ENCODE peak calls at places on chromosomes 5 and 9, in seven cellular contexts. One of them, this sample, is unnamed.

GRCh38 chr5:99453181-99453580 is 524.4 kb upstream of the CHD1 start:
- DNase-seq in progenitor cell of endocrine pancreas: no peak
- DNase-seq in HepG2: no peak
- DNase-seq in right atrium auricular region: no peak
- DNase-seq in activated CD8-positive, alpha-beta T cell treated with anti-CD3 and anti-CD28 coated beads for 36 hours: no peak
- DNase-seq in endothelial cell: no peak
- DNase-seq in right lobe of liver: no peak
- DNase-seq in this sample: no peak

GRCh38 chr9:25935188-25935587 is 256.9 kb upstream of the TUSC1 start:
- DNase-seq in progenitor cell of endocrine pancreas: no peak
- DNase-seq in HepG2: no peak
- DNase-seq in right atrium auricular region: no peak
- DNase-seq in activated CD8-positive, alpha-beta T cell treated with anti-CD3 and anti-CD28 coated beads for 36 hours: no peak
- DNase-seq in endothelial cell: no peak
- DNase-seq in right lobe of liver: no peak
- DNase-seq in this sample: no peak

GRCh38 chr9:136283291-136284235 is 20.3 kb downstream of the CCDC187 start:
- DNase-seq in progenitor cell of endocrine pancreas: peak
- DNase-seq in HepG2: peak
- DNase-seq in right atrium auricular region: peak
- DNase-seq in activated CD8-positive, alpha-beta T cell treated with anti-CD3 and anti-CD28 coated beads for 36 hours: peak
- DNase-seq in endothelial cell: peak
- DNase-seq in right lobe of liver: peak
- DNase-seq in this sample: peak

GRCh38 chr9:4850611-4851010 is 57.9 kb downstream of the RCL1 start:
- DNase-seq in progenitor cell of endocrine pancreas: no peak
- DNase-seq in HepG2: no peak
- DNase-seq in right atrium auricular region: no peak
- DNase-seq in activated CD8-positive, alpha-beta T cell treated with anti-CD3 and anti-CD28 coated beads for 36 hours: no peak
- DNase-seq in endothelial cell: no peak
- DNase-seq in right lobe of liver: no peak
- DNase-seq in this sample: no peak

GRCh38 chr5:134647750-134648424 is 698 bp upstream of the SEC24A start:
- DNase-seq in progenitor cell of endocrine pancreas: no peak
- DNase-seq in HepG2: peak
- DNase-seq in right atrium auricular region: no peak
- DNase-seq in activated CD8-positive, alpha-beta T cell treated with anti-CD3 and anti-CD28 coated beads for 36 hours: peak
- DNase-seq in endothelial cell: no peak
- DNase-seq in right lobe of liver: peak
- DNase-seq in this sample: no peak

GRCh38 chr5:171600736-171601265 is 181.4 kb downstream of the FGF18 start:
- DNase-seq in progenitor cell of endocrine pancreas: no peak
- DNase-seq in HepG2: no peak
- DNase-seq in right atrium auricular region: peak
- DNase-seq in activated CD8-positive, alpha-beta T cell treated with anti-CD3 and anti-CD28 coated beads for 36 hours: peak
- DNase-seq in endothelial cell: no peak
- DNase-seq in right lobe of liver: peak
- DNase-seq in this sample: no peak

GRCh38 chr9:95874303-95874988 is 1.0 kb upstream of the ERCC6L2 start:
- DNase-seq in progenitor cell of endocrine pancreas: no peak
- DNase-seq in HepG2: peak
- DNase-seq in right atrium auricular region: no peak
- DNase-seq in activated CD8-positive, alpha-beta T cell treated with anti-CD3 and anti-CD28 coated beads for 36 hours: no peak
- DNase-seq in endothelial cell: no peak
- DNase-seq in right lobe of liver: no peak
- DNase-seq in this sample: no peak

GRCh38 chr9:123255718-123256117 is 12.7 kb downstream of the STRBP start:
- DNase-seq in progenitor cell of endocrine pancreas: no peak
- DNase-seq in HepG2: no peak
- DNase-seq in right atrium auricular region: no peak
- DNase-seq in activated CD8-positive, alpha-beta T cell treated with anti-CD3 and anti-CD28 coated beads for 36 hours: no peak
- DNase-seq in endothelial cell: no peak
- DNase-seq in right lobe of liver: no peak
- DNase-seq in this sample: no peak

GRCh38 chr5:160629007-160629402 is 207.3 kb downstream of the PTTG1 start:
- DNase-seq in progenitor cell of endocrine pancreas: no peak
- DNase-seq in HepG2: no peak
- DNase-seq in right atrium auricular region: no peak
- DNase-seq in activated CD8-positive, alpha-beta T cell treated with anti-CD3 and anti-CD28 coated beads for 36 hours: no peak
- DNase-seq in endothelial cell: no peak
- DNase-seq in right lobe of liver: no peak
- DNase-seq in this sample: no peak

GRCh38 chr5:123786411-123786810 is 274.4 kb downstream of the CSNK1G3 start:
- DNase-seq in progenitor cell of endocrine pancreas: no peak
- DNase-seq in HepG2: no peak
- DNase-seq in right atrium auricular region: no peak
- DNase-seq in activated CD8-positive, alpha-beta T cell treated with anti-CD3 and anti-CD28 coated beads for 36 hours: no peak
- DNase-seq in endothelial cell: no peak
- DNase-seq in right lobe of liver: no peak
- DNase-seq in this sample: no peak

GRCh38 chr5:127351418-127351817 is 60.8 kb downstream of the MEGF10 start:
- DNase-seq in progenitor cell of endocrine pancreas: no peak
- DNase-seq in HepG2: no peak
- DNase-seq in right atrium auricular region: no peak
- DNase-seq in activated CD8-positive, alpha-beta T cell treated with anti-CD3 and anti-CD28 coated beads for 36 hours: no peak
- DNase-seq in endothelial cell: no peak
- DNase-seq in right lobe of liver: no peak
- DNase-seq in this sample: no peak

GRCh38 chr9:37105169-37105750 is 15.1 kb upstream of the ZCCHC7 start:
- DNase-seq in progenitor cell of endocrine pancreas: no peak
- DNase-seq in HepG2: no peak
- DNase-seq in right atrium auricular region: no peak
- DNase-seq in activated CD8-positive, alpha-beta T cell treated with anti-CD3 and anti-CD28 coated beads for 36 hours: no peak
- DNase-seq in endothelial cell: no peak
- DNase-seq in right lobe of liver: no peak
- DNase-seq in this sample: no peak

GRCh38 chr5:109223521-109223920 is 186.3 kb downstream of the PJA2 start:
- DNase-seq in progenitor cell of endocrine pancreas: no peak
- DNase-seq in HepG2: no peak
- DNase-seq in right atrium auricular region: no peak
- DNase-seq in activated CD8-positive, alpha-beta T cell treated with anti-CD3 and anti-CD28 coated beads for 36 hours: no peak
- DNase-seq in endothelial cell: no peak
- DNase-seq in right lobe of liver: no peak
- DNase-seq in this sample: no peak

GRCh38 chr9:77215874-77216273 is 38.5 kb downstream of the VPS13A start:
- DNase-seq in progenitor cell of endocrine pancreas: no peak
- DNase-seq in HepG2: peak
- DNase-seq in right atrium auricular region: no peak
- DNase-seq in activated CD8-positive, alpha-beta T cell treated with anti-CD3 and anti-CD28 coated beads for 36 hours: no peak
- DNase-seq in endothelial cell: no peak
- DNase-seq in right lobe of liver: no peak
- DNase-seq in this sample: no peak
- TF ChIP-seq CTCF in progenitor cell of endocrine pancreas: no peak
- TF ChIP-seq CTCF in HepG2: peak
- TF ChIP-seq CTCF in right atrium auricular region: no peak
- TF ChIP-seq CTCF in activated CD8-positive, alpha-beta T cell treated with anti-CD3 and anti-CD28 coated beads for 36 hours: no peak
- TF ChIP-seq CTCF in endothelial cell: no peak
- TF ChIP-seq CTCF in right lobe of liver: no peak
- TF ChIP-seq CTCF in this sample: no peak

GRCh38 chr9:137294684-137295312 is 7.3 kb downstream of the NRARP start:
- DNase-seq in progenitor cell of endocrine pancreas: no peak
- DNase-seq in HepG2: no peak
- DNase-seq in right atrium auricular region: no peak
- DNase-seq in activated CD8-positive, alpha-beta T cell treated with anti-CD3 and anti-CD28 coated beads for 36 hours: no peak
- DNase-seq in endothelial cell: peak
- DNase-seq in right lobe of liver: no peak
- DNase-seq in this sample: no peak
- TF ChIP-seq CTCF in progenitor cell of endocrine pancreas: peak
- TF ChIP-seq CTCF in HepG2: peak
- TF ChIP-seq CTCF in right atrium auricular region: no peak
- TF ChIP-seq CTCF in activated CD8-positive, alpha-beta T cell treated with anti-CD3 and anti-CD28 coated beads for 36 hours: no peak
- TF ChIP-seq CTCF in endothelial cell: no peak
- TF ChIP-seq CTCF in right lobe of liver: no peak
- TF ChIP-seq CTCF in this sample: no peak

GRCh38 chr5:57037355-57037754 is 85.4 kb upstream of the MIER3 start:
- DNase-seq in progenitor cell of endocrine pancreas: no peak
- DNase-seq in HepG2: peak
- DNase-seq in right atrium auricular region: no peak
- DNase-seq in activated CD8-positive, alpha-beta T cell treated with anti-CD3 and anti-CD28 coated beads for 36 hours: no peak
- DNase-seq in endothelial cell: no peak
- DNase-seq in right lobe of liver: no peak
- DNase-seq in this sample: no peak
- TF ChIP-seq CTCF in progenitor cell of endocrine pancreas: no peak
- TF ChIP-seq CTCF in HepG2: no peak
- TF ChIP-seq CTCF in right atrium auricular region: no peak
- TF ChIP-seq CTCF in activated CD8-positive, alpha-beta T cell treated with anti-CD3 and anti-CD28 coated beads for 36 hours: no peak
- TF ChIP-seq CTCF in endothelial cell: no peak
- TF ChIP-seq CTCF in right lobe of liver: no peak
- TF ChIP-seq CTCF in this sample: no peak

DNA sequence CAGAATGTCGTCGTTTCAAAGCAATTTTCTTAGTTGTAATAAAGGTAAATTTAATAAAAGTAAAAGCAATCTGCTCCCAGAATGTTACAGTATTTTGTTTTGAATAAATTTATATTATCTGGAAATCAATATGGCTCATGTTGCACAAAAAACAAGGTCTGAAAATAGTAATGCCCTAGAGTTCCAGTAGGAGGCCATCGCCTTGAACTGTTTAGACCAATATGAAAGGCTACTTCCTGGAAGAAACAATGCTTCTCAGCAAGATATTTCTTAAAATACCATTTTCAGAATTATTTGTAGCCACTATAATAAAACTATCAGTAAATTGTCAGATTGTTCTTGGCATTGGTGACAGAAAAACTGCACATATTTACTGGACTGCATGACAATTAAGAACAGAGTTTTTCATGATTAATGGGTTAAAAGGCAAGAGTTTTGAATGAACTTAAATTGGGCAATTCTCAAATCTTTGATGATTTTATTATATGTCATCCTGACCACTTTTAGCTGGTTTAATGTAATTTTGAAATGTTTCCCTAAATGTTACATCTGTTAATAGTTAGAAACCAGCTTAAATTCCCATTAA is 153.2 kb downstream of the COMMD10 start:
- DNase-seq in progenitor cell of endocrine pancreas: no peak
- DNase-seq in HepG2: no peak
- DNase-seq in right atrium auricular region: no peak
- DNase-seq in activated CD8-positive, alpha-beta T cell treated with anti-CD3 and anti-CD28 coated beads for 36 hours: no peak
- DNase-seq in endothelial cell: no peak
- DNase-seq in right lobe of liver: no peak
- DNase-seq in this sample: no peak
- TF ChIP-seq CTCF in progenitor cell of endocrine pancreas: peak
- TF ChIP-seq CTCF in HepG2: no peak
- TF ChIP-seq CTCF in right atrium auricular region: no peak
- TF ChIP-seq CTCF in activated CD8-positive, alpha-beta T cell treated with anti-CD3 and anti-CD28 coated beads for 36 hours: no peak
- TF ChIP-seq CTCF in endothelial cell: peak
- TF ChIP-seq CTCF in right lobe of liver: no peak
- TF ChIP-seq CTCF in this sample: no peak

DNA sequence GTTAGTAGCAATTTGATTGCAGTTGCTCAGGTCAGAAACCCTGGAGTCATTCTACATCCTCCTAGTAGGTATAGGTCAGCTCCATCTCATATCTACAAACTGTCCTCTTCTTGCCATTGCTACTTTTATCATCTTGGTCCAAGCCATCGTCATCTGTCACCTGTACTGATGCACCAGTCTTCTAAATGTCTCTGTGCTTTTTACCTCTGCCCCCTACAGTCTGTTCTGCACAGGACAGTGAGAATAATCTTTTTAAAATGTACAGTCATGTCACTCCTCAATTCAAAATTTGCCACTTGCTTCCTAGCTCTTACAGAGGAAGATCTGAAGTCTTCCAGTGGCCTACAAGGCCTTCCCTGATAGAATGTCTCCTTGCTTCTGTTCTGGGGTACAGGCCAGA is 6.8 kb downstream of the NNT start:
- DNase-seq in progenitor cell of endocrine pancreas: no peak
- DNase-seq in HepG2: no peak
- DNase-seq in right atrium auricular region: no peak
- DNase-seq in activated CD8-positive, alpha-beta T cell treated with anti-CD3 and anti-CD28 coated beads for 36 hours: peak
- DNase-seq in endothelial cell: no peak
- DNase-seq in right lobe of liver: no peak
- DNase-seq in this sample: no peak
- TF ChIP-seq CTCF in progenitor cell of endocrine pancreas: no peak
- TF ChIP-seq CTCF in HepG2: no peak
- TF ChIP-seq CTCF in right atrium auricular region: no peak
- TF ChIP-seq CTCF in activated CD8-positive, alpha-beta T cell treated with anti-CD3 and anti-CD28 coated beads for 36 hours: no peak
- TF ChIP-seq CTCF in endothelial cell: no peak
- TF ChIP-seq CTCF in right lobe of liver: no peak
- TF ChIP-seq CTCF in this sample: no peak

GRCh38 chr5:7683753-7684152 is 167.2 kb downstream of the CFAP90 start:
- DNase-seq in progenitor cell of endocrine pancreas: no peak
- DNase-seq in HepG2: no peak
- DNase-seq in right atrium auricular region: no peak
- DNase-seq in activated CD8-positive, alpha-beta T cell treated with anti-CD3 and anti-CD28 coated beads for 36 hours: no peak
- DNase-seq in endothelial cell: no peak
- DNase-seq in right lobe of liver: no peak
- DNase-seq in this sample: no peak
- TF ChIP-seq CTCF in progenitor cell of endocrine pancreas: no peak
- TF ChIP-seq CTCF in HepG2: no peak
- TF ChIP-seq CTCF in right atrium auricular region: no peak
- TF ChIP-seq CTCF in activated CD8-positive, alpha-beta T cell treated with anti-CD3 and anti-CD28 coated beads for 36 hours: no peak
- TF ChIP-seq CTCF in endothelial cell: no peak
- TF ChIP-seq CTCF in right lobe of liver: no peak
- TF ChIP-seq CTCF in this sample: no peak

GRCh38 chr9:130934246-130934645 is 4.8 kb downstream of the FIBCD1 start:
- DNase-seq in progenitor cell of endocrine pancreas: no peak
- DNase-seq in HepG2: no peak
- DNase-seq in right atrium auricular region: no peak
- DNase-seq in activated CD8-positive, alpha-beta T cell treated with anti-CD3 and anti-CD28 coated beads for 36 hours: no peak
- DNase-seq in endothelial cell: no peak
- DNase-seq in right lobe of liver: no peak
- DNase-seq in this sample: no peak

GRCh38 chr9:130933114-130934046 is 5.7 kb downstream of the FIBCD1 start:
- DNase-seq in progenitor cell of endocrine pancreas: no peak
- DNase-seq in HepG2: no peak
- DNase-seq in right atrium auricular region: no peak
- DNase-seq in activated CD8-positive, alpha-beta T cell treated with anti-CD3 and anti-CD28 coated beads for 36 hours: no peak
- DNase-seq in endothelial cell: no peak
- DNase-seq in right lobe of liver: no peak
- DNase-seq in this sample: no peak

GRCh38 chr9:130931508-130932150 is 7.4 kb downstream of the FIBCD1 start:
- DNase-seq in progenitor cell of endocrine pancreas: no peak
- DNase-seq in HepG2: no peak
- DNase-seq in right atrium auricular region: no peak
- DNase-seq in activated CD8-positive, alpha-beta T cell treated with anti-CD3 and anti-CD28 coated beads for 36 hours: no peak
- DNase-seq in endothelial cell: no peak
- DNase-seq in right lobe of liver: no peak
- DNase-seq in this sample: no peak

GRCh38 chr9:130930804-130931349 is 8.2 kb downstream of the FIBCD1 start:
- DNase-seq in progenitor cell of endocrine pancreas: no peak
- DNase-seq in HepG2: no peak
- DNase-seq in right atrium auricular region: no peak
- DNase-seq in activated CD8-positive, alpha-beta T cell treated with anti-CD3 and anti-CD28 coated beads for 36 hours: no peak
- DNase-seq in endothelial cell: no peak
- DNase-seq in right lobe of liver: no peak
- DNase-seq in this sample: no peak

GRCh38 chr9:130932220-130933069 is 6.6 kb downstream of the FIBCD1 start:
- DNase-seq in progenitor cell of endocrine pancreas: no peak
- DNase-seq in HepG2: no peak
- DNase-seq in right atrium auricular region: no peak
- DNase-seq in activated CD8-positive, alpha-beta T cell treated with anti-CD3 and anti-CD28 coated beads for 36 hours: no peak
- DNase-seq in endothelial cell: no peak
- DNase-seq in right lobe of liver: no peak
- DNase-seq in this sample: no peak
- TF ChIP-seq CTCF in progenitor cell of endocrine pancreas: no peak
- TF ChIP-seq CTCF in HepG2: peak
- TF ChIP-seq CTCF in right atrium auricular region: no peak
- TF ChIP-seq CTCF in activated CD8-positive, alpha-beta T cell treated with anti-CD3 and anti-CD28 coated beads for 36 hours: no peak
- TF ChIP-seq CTCF in endothelial cell: no peak
- TF ChIP-seq CTCF in right lobe of liver: no peak
- TF ChIP-seq CTCF in this sample: no peak

GRCh38 chr5:151463137-151464029 is 16.0 kb downstream of the SLC36A1 start:
- DNase-seq in progenitor cell of endocrine pancreas: peak
- DNase-seq in HepG2: peak
- DNase-seq in right atrium auricular region: no peak
- DNase-seq in activated CD8-positive, alpha-beta T cell treated with anti-CD3 and anti-CD28 coated beads for 36 hours: peak
- DNase-seq in endothelial cell: peak
- DNase-seq in right lobe of liver: no peak
- DNase-seq in this sample: no peak
- TF ChIP-seq CTCF in progenitor cell of endocrine pancreas: peak
- TF ChIP-seq CTCF in HepG2: peak
- TF ChIP-seq CTCF in right atrium auricular region: no peak
- TF ChIP-seq CTCF in activated CD8-positive, alpha-beta T cell treated with anti-CD3 and anti-CD28 coated beads for 36 hours: no peak
- TF ChIP-seq CTCF in endothelial cell: peak
- TF ChIP-seq CTCF in right lobe of liver: peak
- TF ChIP-seq CTCF in this sample: no peak

This sample was measured in activated B cell treated with CpG ODN at 0.5 μM for 24 hours.